ENCODE peak calls at places on chromosomes 7 and 10, in four cellular contexts. One of them, this sample, is unnamed.

GRCh38 chr7:44994877-44995554 is 5.0 kb upstream of the CCM2 start:
- DNase-seq in HCT116: no peak
- DNase-seq in HepG2: no peak
- DNase-seq in K562: peak; percentile 94
- DNase-seq in this sample: no peak

GRCh38 chr10:119498889-119499864 is 43.3 kb downstream of the RGS10 start:
- DNase-seq in K562: no peak
- DNase-seq in HCT116: no peak
- DNase-seq in HepG2: peak; percentile 91
- DNase-seq in this sample: no peak

GRCh38 chr10:111762114-111762513 is 421.5 kb downstream of the GPAM start:
- DNase-seq in HCT116: no peak
- DNase-seq in HepG2: no peak
- DNase-seq in K562: no peak
- DNase-seq in this sample: no peak

GRCh38 chr7:30736291-30736690 is 15.6 kb upstream of the INMT start:
- DNase-seq in K562: no peak
- DNase-seq in HepG2: no peak
- DNase-seq in HCT116: no peak
- DNase-seq in this sample: no peak

GRCh38 chr10:21468086-21468485 is 57.4 kb downstream of the SKIDA1 start:
- DNase-seq in HCT116: no peak
- DNase-seq in K562: no peak
- DNase-seq in HepG2: no peak
- DNase-seq in this sample: no peak

GRCh38 chr7:152511736-152512135 is 75.9 kb upstream of the KMT2C start:
- DNase-seq in HepG2: no peak
- DNase-seq in HCT116: no peak
- DNase-seq in K562: no peak
- DNase-seq in this sample: no peak

GRCh38 chr7:76340617-76341131 is 18.1 kb downstream of the YWHAG start:
- DNase-seq in HCT116: no peak
- DNase-seq in HepG2: no peak
- DNase-seq in K562: peak; percentile 44
- DNase-seq in this sample: no peak

GRCh38 chr7:64618785-64619456 is 47.0 kb upstream of the ZNF107 start:
- DNase-seq in HepG2: peak; percentile 65
- DNase-seq in HCT116: peak; percentile 59
- DNase-seq in K562: peak; percentile 81
- DNase-seq in this sample: peak; percentile 65

GRCh38 chr7:140926021-140926812 is 1.5 kb upstream of the BRAF start:
- DNase-seq in K562: no peak
- DNase-seq in HCT116: no peak
- DNase-seq in HepG2: no peak
- DNase-seq in this sample: no peak

GRCh38 chr10:3126741-3127342 is 45.7 kb downstream of the PITRM1 start:
- DNase-seq in HCT116: no peak
- DNase-seq in K562: no peak
- DNase-seq in HepG2: no peak
- DNase-seq in this sample: no peak

GRCh38 chr7:84258628-84259027 is 64.0 kb upstream of the SEMA3A start:
- DNase-seq in HCT116: no peak
- DNase-seq in HepG2: no peak
- DNase-seq in K562: no peak
- DNase-seq in this sample: no peak
- TF ChIP-seq TCF7L2 in HCT116: no peak
- TF ChIP-seq TCF7L2 in HepG2: no peak
- TF ChIP-seq TCF7L2 in K562: no peak
- TF ChIP-seq TCF7L2 in this sample: no peak

GRCh38 chr10:48608279-48608681 is 3.4 kb upstream of the ARHGAP22 start:
- DNase-seq in K562: peak; percentile 73
- DNase-seq in HCT116: peak; percentile 34
- DNase-seq in HepG2: peak; percentile 6
- DNase-seq in this sample: peak; percentile 71
- TF ChIP-seq TCF7L2 in K562: no peak
- TF ChIP-seq TCF7L2 in HCT116: no peak
- TF ChIP-seq TCF7L2 in HepG2: no peak
- TF ChIP-seq TCF7L2 in this sample: no peak

DNA sequence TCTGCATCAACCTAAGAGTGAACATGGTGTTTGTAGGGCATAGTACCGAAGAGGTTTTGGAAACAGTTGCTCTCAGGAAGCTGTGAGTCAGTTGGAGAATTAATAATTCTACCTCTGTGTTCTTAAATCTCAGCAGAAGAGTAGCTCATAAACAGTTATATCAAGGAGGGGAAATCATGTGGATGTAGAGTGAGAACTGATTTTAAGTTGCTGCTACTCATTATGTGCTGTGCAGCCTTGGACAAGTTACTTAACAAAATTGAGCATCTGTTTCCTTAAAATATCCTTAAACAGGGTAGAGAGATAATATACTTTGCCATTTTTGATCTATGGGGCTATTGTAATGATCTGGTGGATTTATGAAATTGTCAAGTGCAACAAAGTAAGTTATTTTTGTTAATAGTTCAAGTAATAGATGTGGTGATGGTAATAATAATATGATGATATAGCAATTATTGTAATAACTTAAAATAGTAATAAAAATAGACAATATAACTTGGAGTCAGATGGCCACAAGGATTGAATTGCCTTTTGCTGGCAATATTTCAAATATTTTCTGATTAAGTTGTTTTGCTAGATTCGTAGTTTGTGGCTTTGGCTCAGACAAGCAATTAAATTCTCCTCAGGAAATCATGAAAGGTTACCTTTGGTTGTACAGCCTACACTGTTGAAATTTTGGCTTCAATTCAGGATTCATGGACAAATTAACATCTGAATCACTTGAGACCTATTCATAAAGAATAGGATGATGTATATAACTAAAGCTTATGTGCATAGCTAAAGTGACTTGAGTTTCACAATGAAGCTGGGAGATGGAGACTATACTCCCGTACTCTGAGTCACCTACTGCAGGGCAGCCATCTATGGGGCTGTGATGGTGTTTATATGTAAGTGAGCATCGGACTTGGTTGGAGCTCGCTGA is 228.5 kb downstream of the CDK14 start:
- DNase-seq in K562: no peak
- DNase-seq in HepG2: no peak
- DNase-seq in HCT116: no peak
- DNase-seq in this sample: no peak
- TF ChIP-seq TCF7L2 in K562: no peak
- TF ChIP-seq TCF7L2 in HepG2: no peak
- TF ChIP-seq TCF7L2 in HCT116: no peak
- TF ChIP-seq TCF7L2 in this sample: no peak

DNA sequence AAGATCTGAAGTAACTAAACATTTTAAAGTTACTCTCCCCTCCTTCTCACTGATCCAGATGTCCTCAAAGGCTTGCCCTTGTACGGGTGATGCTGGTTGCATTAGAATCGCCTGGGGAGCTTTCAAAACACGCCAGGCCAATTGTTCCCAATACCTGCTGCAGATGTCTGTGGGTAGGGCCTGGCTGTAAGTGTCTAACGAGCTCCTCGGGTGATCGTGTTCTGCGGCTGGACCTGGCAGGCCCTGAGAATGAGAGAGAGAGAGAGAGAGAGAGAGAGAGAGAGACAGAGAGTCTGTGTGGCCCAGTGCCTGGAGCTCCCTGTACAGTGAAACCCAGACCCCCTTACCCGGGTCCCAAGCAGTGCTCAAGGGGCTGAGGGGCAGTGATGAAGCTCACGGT is 8.4 kb downstream of the COL13A1 start:
- DNase-seq in HCT116: no peak
- DNase-seq in K562: no peak
- DNase-seq in HepG2: no peak
- DNase-seq in this sample: no peak
- TF ChIP-seq TCF7L2 in HCT116: no peak
- TF ChIP-seq TCF7L2 in K562: no peak
- TF ChIP-seq TCF7L2 in HepG2: no peak
- TF ChIP-seq TCF7L2 in this sample: no peak

GRCh38 chr7:135180122-135180521 is 9.6 kb upstream of the CYREN start:
- DNase-seq in K562: no peak
- DNase-seq in HCT116: no peak
- DNase-seq in HepG2: no peak
- DNase-seq in this sample: no peak
- TF ChIP-seq TCF7L2 in K562: no peak
- TF ChIP-seq TCF7L2 in HCT116: no peak
- TF ChIP-seq TCF7L2 in HepG2: no peak
- TF ChIP-seq TCF7L2 in this sample: no peak

GRCh38 chr7:11830582-11831382 is 1.2 kb downstream of the THSD7A start:
- DNase-seq in K562: no peak
- DNase-seq in HepG2: no peak
- DNase-seq in HCT116: no peak
- DNase-seq in this sample: no peak

GRCh38 chr7:11831383-11831726 is 643 bp downstream of the THSD7A start:
- DNase-seq in K562: no peak
- DNase-seq in HCT116: no peak
- DNase-seq in HepG2: no peak
- DNase-seq in this sample: no peak

GRCh38 chr7:11835260-11835659 is 3.3 kb upstream of the THSD7A start:
- DNase-seq in HepG2: no peak
- DNase-seq in HCT116: no peak
- DNase-seq in K562: no peak
- DNase-seq in this sample: no peak

GRCh38 chr7:11831727-11832495 is at the start of gene THSD7A:
- DNase-seq in K562: no peak
- DNase-seq in HepG2: peak; percentile 7
- DNase-seq in HCT116: no peak
- DNase-seq in this sample: no peak

DNA sequence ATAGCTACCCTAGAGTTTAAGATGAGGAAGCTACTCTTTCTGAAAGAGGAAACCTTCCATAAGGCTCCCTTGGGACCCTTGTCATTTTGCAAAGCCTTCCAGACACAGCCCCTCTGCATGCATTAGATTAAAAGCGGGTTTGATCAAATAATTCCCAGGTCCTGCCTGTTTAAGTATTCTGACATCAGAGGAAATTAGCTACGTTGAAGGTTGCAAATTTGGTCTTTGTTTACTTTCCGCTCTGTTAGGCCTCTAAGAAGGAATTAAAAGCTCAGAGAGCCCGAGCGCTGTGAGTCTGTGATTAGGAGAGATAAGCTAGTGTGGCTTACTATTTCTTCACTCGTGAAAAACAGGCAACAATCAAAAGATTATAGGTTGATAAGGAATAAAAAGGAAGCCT is 1.4 kb upstream of the THSD7A start:
- DNase-seq in HCT116: no peak
- DNase-seq in HepG2: no peak
- DNase-seq in K562: no peak
- DNase-seq in this sample: no peak
- TF ChIP-seq TCF7L2 in HCT116: no peak
- TF ChIP-seq TCF7L2 in HepG2: no peak
- TF ChIP-seq TCF7L2 in K562: no peak
- TF ChIP-seq TCF7L2 in this sample: peak; percentile 56

DNA sequence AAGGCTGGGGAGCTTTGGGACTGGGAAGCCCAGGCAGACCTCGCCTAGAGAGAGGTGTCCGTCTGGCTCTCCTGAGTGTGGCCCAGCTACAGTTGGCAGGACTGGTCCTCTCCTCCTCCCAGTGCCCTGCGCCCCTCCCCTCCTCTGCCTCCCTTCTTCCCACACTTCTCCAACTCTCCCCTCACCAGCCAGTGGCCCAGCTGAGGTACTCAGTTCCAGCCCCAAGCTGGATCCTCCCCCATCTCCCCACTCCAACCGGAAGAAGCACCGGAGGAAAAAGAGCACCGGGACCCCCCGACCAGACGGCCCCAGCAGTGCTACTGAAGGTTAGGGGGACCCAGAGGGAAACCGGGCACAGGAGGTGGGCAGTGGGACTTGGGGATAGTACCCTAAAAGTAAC is 27.7 kb downstream of the GBX1 start:
- DNase-seq in HCT116: no peak
- DNase-seq in K562: no peak
- DNase-seq in HepG2: no peak
- DNase-seq in this sample: no peak
- TF ChIP-seq TCF7L2 in HCT116: no peak
- TF ChIP-seq TCF7L2 in K562: no peak
- TF ChIP-seq TCF7L2 in HepG2: no peak
- TF ChIP-seq TCF7L2 in this sample: no peak

GRCh38 chr10:24363070-24363469 is 154.1 kb downstream of the KIAA1217 start:
- DNase-seq in K562: no peak
- DNase-seq in HepG2: peak; percentile 24
- DNase-seq in HCT116: no peak
- DNase-seq in this sample: no peak

GRCh38 chr10:24358022-24358421 is 149.1 kb downstream of the KIAA1217 start:
- DNase-seq in HCT116: no peak
- DNase-seq in HepG2: no peak
- DNase-seq in K562: no peak
- DNase-seq in this sample: no peak

GRCh38 chr10:24357344-24358021 is 148.5 kb downstream of the KIAA1217 start:
- DNase-seq in K562: no peak
- DNase-seq in HepG2: no peak
- DNase-seq in HCT116: no peak
- DNase-seq in this sample: no peak

GRCh38 chr10:24355289-24355688 is 146.4 kb downstream of the KIAA1217 start:
- DNase-seq in HepG2: no peak
- DNase-seq in K562: no peak
- DNase-seq in HCT116: no peak
- DNase-seq in this sample: no peak

GRCh38 chr10:24360286-24361127 is 151.6 kb downstream of the KIAA1217 start:
- DNase-seq in K562: peak; percentile 57
- DNase-seq in HepG2: peak; percentile 50
- DNase-seq in HCT116: peak; percentile 47
- DNase-seq in this sample: peak; percentile 32
- TF ChIP-seq TCF7L2 in K562: no peak
- TF ChIP-seq TCF7L2 in HepG2: no peak
- TF ChIP-seq TCF7L2 in HCT116: no peak
- TF ChIP-seq TCF7L2 in this sample: no peak

GRCh38 chr7:35993663-35994622 is 159.1 kb upstream of the EEPD1 start:
- DNase-seq in HepG2: peak; percentile 30
- DNase-seq in K562: no peak
- DNase-seq in HCT116: no peak
- DNase-seq in this sample: peak; percentile 97

GRCh38 chr7:35993113-35993512 is 159.9 kb upstream of the EEPD1 start:
- DNase-seq in HepG2: no peak
- DNase-seq in K562: no peak
- DNase-seq in HCT116: no peak
- DNase-seq in this sample: peak; percentile 95

GRCh38 chr7:35988818-35989217 is 164.2 kb upstream of the EEPD1 start:
- DNase-seq in HepG2: no peak
- DNase-seq in HCT116: no peak
- DNase-seq in K562: no peak
- DNase-seq in this sample: no peak

GRCh38 chr7:35992436-35992835 is 160.6 kb upstream of the EEPD1 start:
- DNase-seq in HCT116: no peak
- DNase-seq in HepG2: no peak
- DNase-seq in K562: no peak
- DNase-seq in this sample: peak; percentile 90

GRCh38 chr7:35991511-35992232 is 161.4 kb upstream of the EEPD1 start:
- DNase-seq in HepG2: peak; percentile 13
- DNase-seq in HCT116: no peak
- DNase-seq in K562: no peak
- DNase-seq in this sample: no peak
- TF ChIP-seq TCF7L2 in HepG2: no peak
- TF ChIP-seq TCF7L2 in HCT116: no peak
- TF ChIP-seq TCF7L2 in K562: no peak
- TF ChIP-seq TCF7L2 in this sample: no peak